ENCODE peak calls at places on chromosomes 12 and 14, in five cellular contexts. K, W, V, R and Z are unnamed samples.

GRCh38 chr12:51898937-51899336 is 8.4 kb upstream of the ACVRL1 start:
- DNase-seq in K (no peak), W (peak), V (no peak), R (no peak), Z (no peak)

GRCh38 chr12:79174656-79175055 is 310.1 kb downstream of the SYT1 start:
- DNase-seq in K (no peak), W (peak), V (no peak), R (no peak), Z (no peak)

GRCh38 chr12:62285284-62285683 is 25.1 kb downstream of the USP15 start:
- DNase-seq in K (no peak), W (no peak), V (no peak), R (no peak), Z (no peak)

GRCh38 chr12:106079148-106079738 is 59.5 kb downstream of the NUAK1 start:
- DNase-seq in K (no peak), W (no peak), V (no peak), R (no peak), Z (no peak)

GRCh38 chr14:38187475-38187874 is 20.2 kb upstream of the SSTR1 start:
- DNase-seq in K (peak), W (no peak), V (no peak), R (no peak), Z (no peak)

GRCh38 chr14:104550340-104550848 is 29.2 kb upstream of the C14orf180 start:
- DNase-seq in K (no peak), W (no peak), V (no peak), R (no peak), Z (no peak)

GRCh38 chr14:50320279-50320678 is 8.2 kb downstream of the DMAC2L start:
- DNase-seq in K (no peak), W (peak), V (no peak), R (no peak), Z (no peak)

GRCh38 chr14:89619616-89620273 is 202.7 kb upstream of the FOXN3 start:
- DNase-seq in K (no peak), W (no peak), V (no peak), R (no peak), Z (no peak)

GRCh38 chr14:23577710-23578392 is 739 bp downstream of the JPH4 start:
- DNase-seq in K (no peak), W (no peak), V (no peak), R (no peak), Z (no peak)

GRCh38 chr12:117914686-117915085 is 54.1 kb downstream of the KSR2 start:
- DNase-seq in K (no peak), W (no peak), V (no peak), R (no peak), Z (no peak)

GRCh38 chr12:132153501-132154340 is 9.5 kb downstream of the NOC4L start:
- DNase-seq in K (peak), W (peak), V (peak), R (peak), Z (peak)

GRCh38 chr12:15131462-15131861 is 89.8 kb downstream of the RERG start:
- DNase-seq in K (no peak), W (peak), V (no peak), R (no peak), Z (no peak)

GRCh38 chr12:130761537-130762318 is 45.6 kb upstream of the RIMBP2 start:
- DNase-seq in K (peak), W (peak), V (peak), R (peak), Z (peak)

GRCh38 chr14:104331871-104332605 is 193.7 kb downstream of the KIF26A start:
- DNase-seq in K (no peak), W (no peak), V (no peak), R (no peak), Z (no peak)

GRCh38 chr12:32901553-32901952 is 5.0 kb upstream of the PKP2 start:
- DNase-seq in K (no peak), W (no peak), V (no peak), R (no peak), Z (no peak)

GRCh38 chr12:118164798-118165486 is 29.0 kb downstream of the PEBP1 start:
- DNase-seq in K (peak), W (peak), V (no peak), R (no peak), Z (no peak)

GRCh38 chr14:70436867-70437266 is 15.1 kb upstream of the ADAM21 start:
- DNase-seq in K (no peak), W (no peak), V (no peak), R (no peak), Z (no peak)

GRCh38 chr14:23572524-23572828 is 4.9 kb upstream of the AP1G2 start:
- DNase-seq in K (no peak), W (no peak), V (no peak), R (no peak), Z (no peak)

GRCh38 chr14:96961895-96962294 is 164.7 kb downstream of the VRK1 start:
- DNase-seq in K (no peak), W (no peak), V (no peak), R (no peak), Z (no peak)

GRCh38 chr12:7450667-7451066 is 6.7 kb upstream of the CD163L1 start:
- DNase-seq in K (no peak), W (no peak), V (no peak), R (no peak), Z (no peak)

GRCh38 chr12:89383235-89384049 is 31.1 kb upstream of the DUSP6 start:
- DNase-seq in K (no peak), W (peak), V (no peak), R (no peak), Z (no peak)

GRCh38 chr12:107144990-107145389 is 51.6 kb upstream of the CRY1 start:
- DNase-seq in K (no peak), W (no peak), V (no peak), R (no peak), Z (no peak)

GRCh38 chr14:101255765-101256125 is 305.6 kb upstream of the DIO3 start:
- DNase-seq in K (no peak), W (no peak), V (no peak), R (no peak), Z (no peak)

GRCh38 chr12:25864287-25864686 is 94.2 kb upstream of the RASSF8 start:
- DNase-seq in K (no peak), W (peak), V (no peak), R (no peak), Z (no peak)

GRCh38 chr14:63342381-63342780 is 23.6 kb upstream of the GPHB5 start:
- DNase-seq in K (no peak), W (peak), V (no peak), R (no peak), Z (no peak)

GRCh38 chr12:98939350-98939749 is 294.3 kb downstream of the APAF1 start:
- DNase-seq in K (no peak), W (peak), V (no peak), R (no peak), Z (peak)

GRCh38 chr14:55832122-55832911 is 252.3 kb downstream of the KTN1 start:
- DNase-seq in K (peak), W (no peak), V (no peak), R (no peak), Z (no peak)

GRCh38 chr12:121465921-121466799 is 66.2 kb downstream of the RNF34 start:
- DNase-seq in K (peak), W (no peak), V (peak), R (peak), Z (no peak)

GRCh38 chr14:105449276-105450122 is 25.1 kb upstream of the CRIP2 start:
- DNase-seq in K (no peak), W (no peak), V (no peak), R (no peak), Z (no peak)

GRCh38 chr12:25775968-25776367 is 182.5 kb upstream of the RASSF8 start:
- DNase-seq in K (peak), W (peak), V (no peak), R (no peak), Z (no peak)

GRCh38 chr12:109288571-109288970 is 20.5 kb downstream of the FOXN4 start:
- DNase-seq in K (no peak), W (no peak), V (no peak), R (no peak), Z (no peak)

GRCh38 chr12:95608252-95609033 is 57.2 kb upstream of the USP44 start:
- DNase-seq in K (no peak), W (peak), V (no peak), R (no peak), Z (no peak)

GRCh38 chr12:6092784-6093722 is 31.4 kb downstream of the VWF start:
- DNase-seq in K (peak), W (peak), V (no peak), R (no peak), Z (no peak)

GRCh38 chr12:58395470-58395869 is 454.1 kb downstream of the ATP23 start:
- DNase-seq in K (peak), W (peak), V (no peak), R (no peak), Z (no peak)

GRCh38 chr12:53123578-53124351 is 20.5 kb downstream of the SOAT2 start:
- DNase-seq in K (no peak), W (peak), V (no peak), R (no peak), Z (no peak)

GRCh38 chr12:114916531-114916930 is 232.6 kb upstream of the TBX3 start:
- DNase-seq in K (no peak), W (peak), V (no peak), R (no peak), Z (no peak)